ENCODE peak calls at places on chromosomes 16 and 17, in five cellular contexts. W, H, T, N and I are unnamed samples.

GRCh38 chr17:77555741-77556291 is 402.7 kb upstream of the TNRC6C start:
- DNase-seq in W (peak; percentile 30), H (no peak), T (peak; percentile 52), N (no peak), I (no peak)

GRCh38 chr17:73151888-73152633 is 12.7 kb upstream of the SSTR2 start:
- DNase-seq in W (no peak), H (no peak), T (no peak), N (no peak), I (no peak)

GRCh38 chr17:49676276-49676868 is 1.5 kb downstream of the SPOP start:
- DNase-seq in W (no peak), H (no peak), T (no peak), N (peak; percentile 35), I (no peak)

GRCh38 chr16:82629441-82630027 is 2.8 kb downstream of the CDH13 start:
- DNase-seq in W (no peak), H (no peak), T (no peak), N (peak; percentile 41), I (no peak)

GRCh38 chr17:39196820-39197331 is 593 bp downstream of the CACNB1 start:
- DNase-seq in W (no peak), H (no peak), T (no peak), N (no peak), I (no peak)

GRCh38 chr17:56596741-56597494 is 3.4 kb downstream of the NOG start:
- DNase-seq in W (no peak), H (peak; percentile 37), T (no peak), N (no peak), I (no peak)

GRCh38 chr17:74785096-74785980 is 9.2 kb upstream of the NAT9 start:
- DNase-seq in W (no peak), H (peak; percentile 57), T (no peak), N (no peak), I (no peak)

GRCh38 chr16:81220369-81220768 is 18.1 kb upstream of the BCO1 start:
- DNase-seq in W (no peak), H (no peak), T (no peak), N (no peak), I (no peak)

GRCh38 chr16:68901910-68902309 is 58.6 kb downstream of the TANGO6 start:
- DNase-seq in W (no peak), H (no peak), T (no peak), N (peak; percentile 2), I (no peak)

GRCh38 chr16:57383276-57384247 is 11.3 kb downstream of the CX3CL1 start:
- DNase-seq in W (peak; percentile 57), H (no peak), T (no peak), N (peak; percentile 9), I (no peak)

GRCh38 chr17:1484586-1485310 is 7.7 kb downstream of the MYO1C start:
- DNase-seq in W (no peak), H (peak; percentile 39), T (no peak), N (no peak), I (peak; percentile 46)

GRCh38 chr17:29931253-29931932 is 1.4 kb upstream of the SSH2 start:
- DNase-seq in W (peak; percentile 30), H (peak; percentile 68), T (peak; percentile 60), N (peak; percentile 79), I (peak; percentile 53)

GRCh38 chr16:85057948-85058347 is 30.4 kb downstream of the KIAA0513 start:
- DNase-seq in W (no peak), H (no peak), T (no peak), N (no peak), I (no peak)

GRCh38 chr17:75571885-75572215 is 15.8 kb upstream of the MYO15B start:
- DNase-seq in W (no peak), H (no peak), T (no peak), N (no peak), I (no peak)

GRCh38 chr16:63922563-63922962 is 1199.3 kb downstream of the CDH11 start:
- DNase-seq in W (no peak), H (no peak), T (no peak), N (no peak), I (no peak)

GRCh38 chr16:57828272-57829161 is 26.2 kb upstream of the KIFC3 start:
- DNase-seq in W (no peak), H (no peak), T (no peak), N (no peak), I (no peak)

GRCh38 chr16:2858245-2859025 is 465 bp upstream of the PRSS22 start:
- DNase-seq in W (peak; percentile 92), H (no peak), T (no peak), N (no peak), I (no peak)

GRCh38 chr17:37405955-37406634 is 541 bp downstream of the ACACA start:
- DNase-seq in W (no peak), H (no peak), T (no peak), N (no peak), I (no peak)

GRCh38 chr17:9158545-9159452 is 137.5 kb downstream of the NTN1 start:
- DNase-seq in W (no peak), H (no peak), T (no peak), N (no peak), I (no peak)